ENCODE peak calls at places on chromosomes 6 and 20, in ten cellular contexts. Q is breast epithelium, G is PC-3, W is Peyer's patch, K is fibroblast of lung, P is endothelial cell of umbilical vein, N is fibroblast of pulmonary artery, D is colonic mucosa, E is mucosa of descending colon, T is tibial nerve. O is an unnamed sample.

GRCh38 chr6:122116105-122116504 is 283.3 kb upstream of the HSF2 start:
- DNase-seq in Q (no peak), G (no peak), W (no peak), K (no peak), P (no peak), N (no peak), D (no peak), E (no peak), T (no peak), O (no peak)

GRCh38 chr6:125791151-125791819 is 525 bp downstream of the NCOA7 start:
- DNase-seq in Q (peak), G (peak), W (peak), K (peak), P (peak), N (peak), D (peak), E (peak), T (no peak), O (peak)

GRCh38 chr6:13396241-13396792 is 68.0 kb upstream of the TBC1D7 start:
- DNase-seq in Q (no peak), G (no peak), W (no peak), K (no peak), P (no peak), N (no peak), D (no peak), E (no peak), T (no peak), O (no peak)

GRCh38 chr20:14745830-14746229 is 408.4 kb upstream of the FLRT3 start:
- DNase-seq in Q (no peak), G (no peak), W (no peak), K (no peak), P (no peak), N (no peak), D (no peak), E (no peak), T (no peak), O (no peak)

GRCh38 chr6:107491791-107492674 is 2.1 kb downstream of the SOBP start:
- DNase-seq in Q (peak), G (no peak), W (no peak), K (peak), P (no peak), N (peak), D (no peak), E (no peak), T (peak), O (peak)

GRCh38 chr6:155442562-155442961 is 13.1 kb downstream of the NOX3 start:
- DNase-seq in Q (no peak), G (no peak), W (no peak), K (no peak), P (no peak), N (no peak), D (no peak), E (no peak), T (no peak), O (no peak)

GRCh38 chr20:51800769-51801219 is 1.5 kb downstream of the SALL4 start:
- DNase-seq in Q (no peak), G (peak), W (no peak), K (peak), P (peak), N (peak), D (peak), E (no peak), T (no peak), O (no peak)

GRCh38 chr20:51695574-51696303 is 72.5 kb downstream of the ATP9A start:
- DNase-seq in Q (no peak), G (peak), W (no peak), K (peak), P (peak), N (peak), D (no peak), E (no peak), T (no peak), O (peak)

GRCh38 chr20:50930139-50931047 is 844 bp downstream of the ADNP start:
- DNase-seq in Q (no peak), G (no peak), W (peak), K (no peak), P (no peak), N (no peak), D (peak), E (peak), T (no peak), O (no peak)

GRCh38 chr6:34938268-34938667 is 49.2 kb downstream of the ANKS1A start:
- DNase-seq in Q (no peak), G (no peak), W (no peak), K (no peak), P (no peak), N (no peak), D (no peak), E (no peak), T (no peak), O (no peak)

GRCh38 chr6:108609276-108609769 is 48.6 kb downstream of the FOXO3 start:
- DNase-seq in Q (no peak), G (peak), W (no peak), K (peak), P (no peak), N (peak), D (no peak), E (no peak), T (no peak), O (peak)

GRCh38 chr6:113695506-113695905 is 161.6 kb upstream of the MARCKS start:
- DNase-seq in Q (no peak), G (no peak), W (no peak), K (peak), P (no peak), N (peak), D (no peak), E (no peak), T (no peak), O (peak)

GRCh38 chr6:37624606-37625574 is 72.8 kb downstream of the MDGA1 start:
- DNase-seq in Q (no peak), G (peak), W (peak), K (peak), P (peak), N (no peak), D (peak), E (peak), T (no peak), O (peak)

GRCh38 chr6:90940812-90941481 is 354.1 kb upstream of the MAP3K7 start:
- DNase-seq in Q (no peak), G (peak), W (no peak), K (peak), P (peak), N (peak), D (no peak), E (no peak), T (no peak), O (peak)

GRCh38 chr20:63164681-63165537 is 51.0 kb downstream of the YTHDF1 start:
- DNase-seq in Q (no peak), G (no peak), W (no peak), K (no peak), P (no peak), N (no peak), D (no peak), E (no peak), T (no peak), O (no peak)

GRCh38 chr6:159772196-159772595 is 10.4 kb downstream of the ACAT2 start:
- DNase-seq in Q (no peak), G (no peak), W (no peak), K (no peak), P (no peak), N (no peak), D (no peak), E (no peak), T (no peak), O (peak)

GRCh38 chr6:28742668-28743270 is 181.0 kb downstream of the TRIM27 start:
- DNase-seq in Q (no peak), G (peak), W (no peak), K (peak), P (peak), N (peak), D (no peak), E (no peak), T (no peak), O (peak)

GRCh38 chr20:37282558-37282957 is 6.9 kb upstream of the MANBAL start:
- DNase-seq in Q (no peak), G (peak), W (no peak), K (peak), P (no peak), N (peak), D (no peak), E (no peak), T (no peak), O (peak)

GRCh38 chr6:140907235-140907634 is 1225.5 kb upstream of the GJE1 start:
- DNase-seq in Q (no peak), G (no peak), W (no peak), K (no peak), P (no peak), N (no peak), D (no peak), E (peak), T (no peak), O (no peak)

GRCh38 chr6:43304361-43304760 is 4.3 kb downstream of the CRIP3 start:
- DNase-seq in Q (no peak), G (no peak), W (peak), K (no peak), P (no peak), N (no peak), D (no peak), E (no peak), T (no peak), O (no peak)

GRCh38 chr6:72689107-72689954 is 67.5 kb downstream of the KCNQ5 start:
- DNase-seq in Q (no peak), G (no peak), W (no peak), K (no peak), P (no peak), N (peak), D (no peak), E (no peak), T (no peak), O (peak)

GRCh38 chr6:26445934-26446667 is 5.8 kb downstream of the BTN3A3 start:
- DNase-seq in Q (no peak), G (no peak), W (no peak), K (no peak), P (no peak), N (no peak), D (no peak), E (no peak), T (no peak), O (no peak)

GRCh38 chr20:51326241-51326819 is 216.2 kb downstream of the NFATC2 start:
- DNase-seq in Q (no peak), G (no peak), W (peak), K (peak), P (peak), N (peak), D (peak), E (no peak), T (no peak), O (peak)

GRCh38 chr20:3199976-3200755 is 4.3 kb downstream of the DDRGK1 start:
- DNase-seq in Q (no peak), G (no peak), W (no peak), K (no peak), P (no peak), N (no peak), D (no peak), E (no peak), T (no peak), O (no peak)

GRCh38 chr6:106803188-106803587 is 171.3 kb downstream of the CD24 start:
- DNase-seq in Q (no peak), G (no peak), W (no peak), K (no peak), P (no peak), N (no peak), D (no peak), E (no peak), T (no peak), O (no peak)

GRCh38 chr6:72466971-72467566 is 154.8 kb upstream of the KCNQ5 start:
- DNase-seq in Q (no peak), G (no peak), W (no peak), K (no peak), P (no peak), N (peak), D (no peak), E (no peak), T (no peak), O (no peak)

GRCh38 chr6:7691675-7692452 is 34.0 kb upstream of the BMP6 start:
- DNase-seq in Q (no peak), G (peak), W (peak), K (no peak), P (peak), N (peak), D (peak), E (no peak), T (no peak), O (peak)

GRCh38 chr20:34111057-34111711 is 859 bp downstream of the EIF2S2 start:
- DNase-seq in Q (no peak), G (peak), W (no peak), K (peak), P (peak), N (peak), D (peak), E (no peak), T (no peak), O (peak)

GRCh38 chr6:49264496-49264895 is 198.6 kb downstream of the MMUT start:
- DNase-seq in Q (no peak), G (no peak), W (no peak), K (no peak), P (no peak), N (no peak), D (no peak), E (no peak), T (no peak), O (no peak)

GRCh38 chr20:50317644-50318043 is 127.0 kb downstream of the CEBPB start:
- DNase-seq in Q (peak), G (no peak), W (no peak), K (no peak), P (no peak), N (no peak), D (no peak), E (no peak), T (no peak), O (no peak)

GRCh38 chr6:111461860-111462259 is 21.2 kb downstream of the REV3L start:
- DNase-seq in Q (no peak), G (no peak), W (no peak), K (no peak), P (no peak), N (no peak), D (no peak), E (no peak), T (no peak), O (no peak)

GRCh38 chr6:111464184-111464583 is 18.8 kb downstream of the REV3L start:
- DNase-seq in Q (no peak), G (peak), W (no peak), K (no peak), P (no peak), N (no peak), D (no peak), E (no peak), T (no peak), O (no peak)

GRCh38 chr6:111456208-111456607 is 26.8 kb downstream of the REV3L start:
- DNase-seq in Q (no peak), G (no peak), W (no peak), K (peak), P (peak), N (peak), D (no peak), E (no peak), T (no peak), O (no peak)

GRCh38 chr6:111462770-111463391 is 20.1 kb downstream of the REV3L start:
- DNase-seq in Q (no peak), G (peak), W (no peak), K (peak), P (peak), N (peak), D (no peak), E (no peak), T (no peak), O (peak)

DNA sequence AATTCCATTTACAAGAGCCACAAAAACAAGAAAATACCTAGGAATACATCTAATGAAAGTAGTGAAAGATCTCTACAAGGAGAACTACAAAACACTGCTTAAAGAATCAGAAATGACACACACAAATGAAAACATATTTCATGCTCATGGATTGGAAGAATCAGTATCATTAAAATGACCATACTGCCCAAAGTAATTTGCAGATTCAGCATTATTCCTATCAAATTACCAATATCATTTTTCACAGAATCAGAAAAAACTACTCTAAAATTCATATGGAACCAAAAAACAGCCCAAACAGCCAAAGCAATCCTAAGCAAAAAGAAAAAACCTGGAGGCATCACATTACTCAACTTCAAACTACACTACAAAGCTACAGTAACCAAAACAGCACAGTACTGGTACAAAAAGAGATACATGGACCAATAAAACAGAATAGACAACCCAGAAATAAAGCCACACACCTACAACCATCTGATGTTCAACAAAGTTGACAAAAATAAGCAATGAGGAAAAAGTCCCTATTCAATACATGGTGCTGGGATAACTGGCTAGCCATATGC is 24.3 kb downstream of the REV3L start:
- DNase-seq in Q (no peak), G (no peak), W (no peak), K (no peak), P (no peak), N (no peak), D (no peak), E (no peak), T (no peak), O (no peak)
- TF ChIP-seq CTCF in Q (no peak), G (no peak), W (no peak), K (no peak), P (no peak), N (no peak), D (no peak), E (no peak), T (no peak), O (no peak)

GRCh38 chr20:47353224-47353696 is 3.2 kb downstream of the ZMYND8 start:
- DNase-seq in Q (no peak), G (no peak), W (no peak), K (no peak), P (peak), N (no peak), D (no peak), E (no peak), T (no peak), O (no peak)
- H3K4me3 ChIP-seq in Q (no peak), G (peak), W (no peak), K (no peak), P (peak), N (peak), D (no peak), E (no peak), T (no peak), O (no peak)

DNA sequence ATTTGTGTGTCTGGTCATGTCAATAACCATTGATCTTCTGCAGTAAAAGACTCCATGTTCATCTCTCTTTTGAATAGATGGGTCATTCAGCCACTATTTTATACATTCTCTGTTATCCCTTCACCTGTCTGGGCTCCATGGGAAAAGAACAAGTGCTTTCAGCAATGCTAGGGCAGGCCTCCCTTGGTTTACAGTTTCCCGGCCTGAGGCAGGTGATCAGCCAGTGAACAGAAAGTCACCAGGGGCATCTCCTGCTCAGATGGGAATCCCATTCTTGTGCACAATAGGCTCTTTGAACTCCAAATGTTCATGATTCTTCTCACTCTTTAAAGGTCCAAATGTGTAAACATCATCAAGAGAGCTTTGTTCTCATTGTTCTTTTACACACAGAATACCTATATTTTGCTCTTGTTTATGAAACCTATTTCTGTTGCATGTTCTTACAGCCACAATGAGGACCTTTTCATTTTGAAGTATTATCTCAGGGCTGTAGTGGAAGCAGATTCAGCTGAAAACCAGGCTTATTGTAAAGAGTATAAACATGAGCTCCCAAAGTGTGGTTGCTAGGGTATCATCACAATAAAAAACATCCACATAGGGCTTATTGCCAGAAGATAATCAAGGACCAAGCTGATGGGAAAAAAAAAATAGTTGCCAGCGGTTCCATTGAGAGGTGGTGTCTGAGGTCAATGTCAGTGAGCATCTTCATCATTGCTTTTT is 267.1 kb upstream of the SGK1 start:
- DNase-seq in Q (no peak), G (no peak), W (no peak), K (peak), P (no peak), N (peak), D (no peak), E (no peak), T (no peak), O (no peak)
- TF ChIP-seq CTCF in Q (no peak), G (no peak), W (no peak), K (no peak), P (no peak), N (no peak), D (no peak), E (no peak), T (no peak), O (no peak)

DNA sequence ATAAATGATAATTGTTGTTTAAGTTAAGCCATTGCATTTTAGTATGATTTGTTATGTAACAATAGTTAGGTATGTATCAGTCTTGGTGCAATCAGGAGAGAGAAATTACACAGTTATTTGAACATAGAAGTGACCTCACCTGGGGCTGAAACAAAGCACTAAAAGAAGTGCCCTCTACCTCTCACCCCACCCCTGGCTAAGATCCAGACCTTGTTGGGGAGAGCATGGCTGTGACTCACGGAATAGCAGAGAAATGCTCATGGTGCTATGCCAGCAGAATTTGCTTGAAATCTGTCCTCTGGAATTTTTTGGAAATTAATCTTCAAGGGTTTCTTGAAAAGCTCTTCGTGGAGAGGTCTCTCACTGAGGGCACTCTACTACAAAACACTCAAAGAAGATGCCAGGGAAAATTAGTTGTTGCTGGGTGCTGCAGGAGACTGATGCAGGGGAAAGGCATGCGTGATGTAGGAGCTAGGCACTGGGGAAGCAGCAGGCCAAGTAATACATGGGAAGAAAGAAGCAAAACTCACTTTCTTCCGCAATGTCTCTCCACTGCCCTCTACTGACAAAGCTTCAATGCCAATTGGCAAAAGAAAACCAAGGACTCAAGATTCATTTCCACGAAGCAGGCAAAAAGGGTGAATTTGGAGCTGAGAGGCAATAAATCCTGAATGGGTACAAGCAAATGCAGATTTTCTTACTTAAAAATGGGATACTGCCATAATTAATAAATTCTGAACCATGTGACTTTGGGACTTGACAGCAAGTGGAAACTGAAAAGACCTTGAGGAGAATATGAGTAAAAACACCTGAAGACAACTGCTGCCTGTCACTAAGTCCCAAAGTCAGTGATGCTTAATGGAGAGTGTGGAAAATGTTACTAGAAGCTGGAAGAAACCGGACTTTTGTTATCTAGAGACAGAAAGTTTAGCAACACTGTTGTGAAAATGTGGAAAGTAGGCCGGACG is 136.3 kb upstream of the ZNF184 start:
- DNase-seq in Q (no peak), G (peak), W (no peak), K (peak), P (peak), N (peak), D (peak), E (no peak), T (no peak), O (peak)
- H3K4me3 ChIP-seq in Q (no peak), G (peak), W (no peak), K (no peak), P (no peak), N (no peak), D (no peak), E (no peak), T (no peak), O (no peak)

GRCh38 chr6:84193140-84193708 is 34.2 kb downstream of the CEP162 start:
- DNase-seq in Q (no peak), G (peak), W (no peak), K (peak), P (peak), N (peak), D (no peak), E (no peak), T (no peak), O (peak)

GRCh38 chr6:84191802-84192201 is 35.6 kb downstream of the CEP162 start:
- DNase-seq in Q (no peak), G (no peak), W (no peak), K (no peak), P (no peak), N (no peak), D (no peak), E (no peak), T (no peak), O (no peak)

DNA sequence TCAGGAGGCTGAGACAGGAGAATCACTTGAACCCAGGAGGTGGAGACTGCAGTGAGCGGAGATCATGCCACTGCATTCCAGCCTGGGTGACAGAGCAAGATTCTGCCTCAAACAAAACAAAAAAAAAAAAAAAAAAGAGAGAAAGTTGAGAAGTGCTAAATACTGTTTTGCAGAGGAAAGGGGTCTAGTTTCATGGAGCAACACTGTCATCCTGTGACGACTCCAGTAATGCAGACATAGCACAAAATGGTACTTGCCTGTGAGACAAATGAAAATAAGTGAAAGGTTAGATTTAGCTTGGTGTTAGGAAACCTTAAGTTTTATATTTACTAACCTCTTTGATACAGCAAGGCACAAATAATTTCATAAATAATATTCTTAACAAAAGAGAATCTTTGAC is 29.7 kb downstream of the CEP162 start:
- DNase-seq in Q (no peak), G (no peak), W (no peak), K (no peak), P (peak), N (no peak), D (no peak), E (no peak), T (no peak), O (no peak)
- TF ChIP-seq CTCF in Q (no peak), G (no peak), W (no peak), K (no peak), P (no peak), N (no peak), D (no peak), E (no peak), T (no peak), O (no peak)

O was measured in AG10803.